ENCODE peak calls at places on chromosomes 11 and 22, in seven cellular contexts. E is A549, D is GM12878, G is K562, R is H1, M is HepG2, A is HCT116. U is an unnamed sample. For H3K4me1, the result is how much of the 10 kb centered on the place peaks cover.

GRCh38 chr22:38467904-38468760 is at the start of gene KDELR3:
- DNase-seq in G (peak), E (peak), R (no peak), M (no peak), D (no peak), A (peak), U (peak)

GRCh38 chr11:94400839-94401772 is at the start of gene GPR83:
- DNase-seq in E (no peak), A (no peak), G (no peak), D (no peak), M (no peak), R (no peak), U (peak)

GRCh38 chr22:24146190-24146616 is 35.1 kb upstream of the SUSD2 start:
- DNase-seq in D (no peak), M (peak), E (peak), G (peak), A (no peak), R (no peak), U (peak)

GRCh38 chr11:10415817-10416392 is 39.2 kb upstream of the AMPD3 start:
- DNase-seq in D (no peak), A (no peak), R (no peak), M (no peak), E (no peak), G (no peak), U (no peak)

GRCh38 chr11:69138265-69138664 is 17.5 kb upstream of the SMIM38 start:
- DNase-seq in G (no peak), E (no peak), R (no peak), D (no peak), A (peak), M (no peak), U (peak)

GRCh38 chr11:65415499-65416340 is 6.9 kb upstream of the NEAT1 start:
- DNase-seq in R (no peak), A (no peak), E (no peak), D (no peak), M (peak), G (no peak), U (no peak)

GRCh38 chr11:60973699-60974098 is 2.2 kb downstream of the CD6 start:
- DNase-seq in R (no peak), A (no peak), M (no peak), G (no peak), D (no peak), E (no peak), U (no peak)

GRCh38 chr11:2664331-2664730 is 35.5 kb downstream of the KCNQ1OT1 start:
- DNase-seq in G (no peak), E (no peak), R (no peak), A (no peak), D (no peak), M (no peak), U (no peak)

GRCh38 chr22:30538280-30538679 is 8.3 kb downstream of the SEC14L6 start:
- DNase-seq in G (no peak), A (no peak), D (no peak), M (no peak), R (no peak), E (no peak), U (peak)

GRCh38 chr11:110691961-110692360 is 20.3 kb downstream of the ARHGAP20 start:
- DNase-seq in M (no peak), A (no peak), E (no peak), R (no peak), G (no peak), D (no peak), U (no peak)
- H3K4me1 ChIP-seq in M (under half), A (under half), E (under half), R (under half), G (under half), D (under half), U (under half)

GRCh38 chr11:130485983-130486970 is 37.8 kb downstream of the ADAMTS15 start:
- DNase-seq in M (no peak), R (no peak), G (no peak), D (no peak), E (no peak), A (no peak), U (no peak)
- TF ChIP-seq CEBPB in M (no peak), R (no peak), G (no peak), D (no peak), E (no peak), A (no peak), U (no peak)

GRCh38 chr11:27423125-27423524 is 49.5 kb downstream of the LGR4 start:
- DNase-seq in D (no peak), R (no peak), M (no peak), A (no peak), G (no peak), E (no peak), U (peak)

GRCh38 chr11:27421819-27422494 is 50.6 kb downstream of the LGR4 start:
- DNase-seq in R (no peak), A (no peak), G (no peak), M (no peak), D (no peak), E (no peak), U (no peak)

GRCh38 chr11:27429740-27430451 is 42.7 kb downstream of the LGR4 start:
- DNase-seq in E (peak), A (no peak), D (no peak), G (no peak), M (no peak), R (no peak), U (peak)

GRCh38 chr11:27431808-27432207 is 40.8 kb downstream of the LGR4 start:
- DNase-seq in D (no peak), M (no peak), G (no peak), R (no peak), A (no peak), E (no peak), U (no peak)

GRCh38 chr11:27427183-27427980 is 45.2 kb downstream of the LGR4 start:
- DNase-seq in D (no peak), R (no peak), A (no peak), G (no peak), M (no peak), E (no peak), U (peak)
- H3K4me1 ChIP-seq in D (under half), R (under half), A (under half), G (under half), M (half or more), E (half or more), U (under half)

DNA sequence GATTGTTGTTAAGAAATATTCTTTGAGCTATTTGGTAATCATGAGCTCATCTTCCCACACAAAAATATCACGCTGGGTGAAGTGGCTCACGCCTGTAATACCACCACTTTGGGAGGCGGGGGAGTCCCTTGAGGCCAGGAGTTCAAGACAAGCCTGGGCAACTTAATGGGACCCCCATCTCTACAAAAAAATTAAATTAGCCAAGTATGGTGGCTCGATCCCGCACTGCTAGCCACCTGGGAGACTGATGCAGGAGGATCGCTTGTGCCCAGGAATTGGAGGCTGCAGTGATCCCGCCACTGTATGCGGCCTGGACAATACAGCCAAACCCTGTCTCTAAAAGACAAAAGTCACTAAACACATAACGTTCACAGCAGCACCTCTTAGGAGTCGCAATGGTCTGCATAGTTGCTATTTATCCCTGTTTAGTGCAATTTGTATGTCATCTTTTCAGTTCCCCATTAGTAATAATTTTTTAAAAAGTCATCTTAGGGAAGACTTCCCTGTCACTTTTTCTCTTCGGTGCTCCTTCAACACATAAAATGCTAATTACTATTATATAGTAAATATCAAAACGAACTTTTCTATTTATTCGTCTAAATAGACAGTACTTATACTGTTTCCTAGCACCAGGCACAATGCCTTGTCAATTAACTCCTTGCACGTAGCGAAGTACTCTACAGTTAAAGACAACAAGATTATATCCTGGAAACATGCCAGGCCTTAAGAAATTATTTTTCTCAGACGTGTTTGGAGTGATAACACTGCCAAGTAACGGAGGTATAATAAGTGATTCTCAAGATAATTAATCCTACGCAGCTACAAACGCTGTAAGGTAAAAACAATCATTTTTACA is 1.1 kb downstream of the ST13 start:
- DNase-seq in M (no peak), R (no peak), D (no peak), A (no peak), G (no peak), E (no peak), U (no peak)
- TF ChIP-seq CEBPB in M (no peak), R (no peak), D (no peak), A (no peak), G (no peak), E (no peak), U (no peak)

U was measured in IMR-90.